ENCODE peak calls at places on chromosomes 11 and 22, in six cellular contexts. Z is NCI-H345; L is germinal center; T is stimulated activated CD4-positive, alpha-beta T cell treated with anti-CD3 and anti-CD28 coated beads, Interleukin-15, amount 100 ng/mL, for 24 hours; U is transverse colon; A is H4. X is an unnamed sample.

GRCh38 chr11:124424384-124424921 is at the start of gene OR8B4:
- DNase-seq in Z (no peak), L (no peak), T (no peak), U (no peak), A (no peak), X (no peak)

GRCh38 chr11:35856756-35857155 is 87.1 kb upstream of the LDLRAD3 start:
- DNase-seq in Z (peak; percentile 14), L (no peak), T (no peak), U (no peak), A (no peak), X (no peak)

GRCh38 chr11:101706541-101706940 is 122.7 kb upstream of the TRPC6 start:
- DNase-seq in Z (no peak), L (no peak), T (no peak), U (no peak), A (no peak), X (no peak)

GRCh38 chr22:40654522-40655167 is 18.1 kb upstream of the MRTFA start:
- DNase-seq in Z (no peak), L (no peak), T (no peak), U (peak; percentile 37), A (peak; percentile 80), X (no peak)

GRCh38 chr11:58179648-58180047 is 9.2 kb upstream of the OR9Q2 start:
- DNase-seq in Z (no peak), L (no peak), T (no peak), U (no peak), A (no peak), X (no peak)

GRCh38 chr11:115724709-115725108 is 220.5 kb upstream of the CADM1 start:
- DNase-seq in Z (no peak), L (no peak), T (no peak), U (no peak), A (no peak), X (no peak)

GRCh38 chr11:118918128-118918685 is 7.5 kb downstream of the BCL9L start:
- DNase-seq in Z (no peak), L (no peak), T (peak; percentile 58), U (peak; percentile 92), A (peak; percentile 97), X (peak; percentile 93)

GRCh38 chr11:64998141-64998540 is 1.4 kb upstream of the BATF2 start:
- DNase-seq in Z (no peak), L (no peak), T (no peak), U (peak; percentile 39), A (no peak), X (peak; percentile 32)

GRCh38 chr22:24893341-24894070 is 53.0 kb downstream of the LHFPL7 start:
- DNase-seq in Z (no peak), L (no peak), T (no peak), U (no peak), A (no peak), X (no peak)

GRCh38 chr11:876550-876949 is 33.9 kb downstream of the TSPAN4 start:
- DNase-seq in Z (peak; percentile 23), L (no peak), T (no peak), U (no peak), A (no peak), X (no peak)

GRCh38 chr22:45450931-45451651 is 37.6 kb downstream of the RIBC2 start:
- DNase-seq in Z (no peak), L (no peak), T (no peak), U (no peak), A (peak; percentile 21), X (no peak)

GRCh38 chr22:46280999-46281623 is 13.3 kb downstream of the TTC38 start:
- DNase-seq in Z (no peak), L (peak; percentile 39), T (no peak), U (peak; percentile 42), A (no peak), X (no peak)

GRCh38 chr22:25141994-25142620 is 57.6 kb upstream of the CRYBB3 start:
- DNase-seq in Z (no peak), L (no peak), T (no peak), U (no peak), A (no peak), X (no peak)

GRCh38 chr11:71996946-71997345 is 1.8 kb upstream of the IL18BP start:
- DNase-seq in Z (no peak), L (no peak), T (no peak), U (peak; percentile 30), A (no peak), X (no peak)

GRCh38 chr11:20881328-20882079 is 212.1 kb downstream of the NELL1 start:
- DNase-seq in Z (no peak), L (no peak), T (no peak), U (no peak), A (no peak), X (no peak)